ENCODE peak calls at places on chromosomes 7 and 10, in seven cellular contexts. T is GM23338, P is esophagus squamous epithelium, J is fibroblast of mammary gland, C is osteocyte, Y is dorsolateral prefrontal cortex, X is H9. U is an unnamed sample.

GRCh38 chr7:92831716-92832622 is 4.4 kb downstream of the CDK6 start:
- DNase-seq in T (peak; percentile 65), P (no peak), J (peak; percentile 96), C (no peak), Y (no peak), X (no peak), U (no peak)

GRCh38 chr10:15374156-15374555 is 3.1 kb upstream of the FAM171A1 start:
- DNase-seq in T (peak; percentile 37), P (no peak), J (no peak), C (peak; percentile 13), Y (no peak), X (no peak), U (no peak)

GRCh38 chr7:35969055-35969454 is 168.2 kb downstream of the SEPTIN7 start:
- DNase-seq in T (no peak), P (no peak), J (no peak), C (no peak), Y (no peak), X (no peak), U (no peak)

GRCh38 chr10:60921631-60922030 is 22.4 kb downstream of the RHOBTB1 start:
- DNase-seq in T (no peak), P (no peak), J (no peak), C (no peak), Y (no peak), X (no peak), U (no peak)

GRCh38 chr10:58435297-58435696 is 50.1 kb downstream of the TFAM start:
- DNase-seq in T (peak; percentile 17), P (no peak), J (peak; percentile 98), C (peak; percentile 88), Y (no peak), X (peak; percentile 37), U (no peak)

GRCh38 chr7:119256001-119256400 is 1017.0 kb upstream of the KCND2 start:
- DNase-seq in T (no peak), P (no peak), J (no peak), C (no peak), Y (no peak), X (no peak), U (no peak)

GRCh38 chr7:135917721-135918120 is 59.4 kb downstream of the MTPN start:
- DNase-seq in T (no peak), P (no peak), J (no peak), C (no peak), Y (no peak), X (no peak), U (no peak)

GRCh38 chr10:123858039-123858740 is 33.4 kb downstream of the CPXM2 start:
- DNase-seq in T (no peak), P (no peak), J (peak; percentile 88), C (peak; percentile 51), Y (no peak), X (no peak), U (no peak)

GRCh38 chr7:151637781-151638261 is 118.1 kb upstream of the RHEB start:
- DNase-seq in T (no peak), P (no peak), J (no peak), C (no peak), Y (no peak), X (no peak), U (no peak)

GRCh38 chr7:102321351-102322201 is 34.7 kb downstream of the SPDYE6 start:
- DNase-seq in T (peak; percentile 87), P (no peak), J (no peak), C (no peak), Y (no peak), X (peak; percentile 62), U (peak; percentile 46)

GRCh38 chr7:13988765-13989137 is 715 bp downstream of the ETV1 start:
- DNase-seq in T (peak; percentile 69), P (no peak), J (peak; percentile 60), C (no peak), Y (no peak), X (peak; percentile 58), U (peak; percentile 28)

GRCh38 chr7:28112883-28113540 is 67.6 kb downstream of the JAZF1 start:
- DNase-seq in T (no peak), P (no peak), J (peak; percentile 92), C (no peak), Y (no peak), X (no peak), U (no peak)

GRCh38 chr10:124315599-124316270 is 103.0 kb downstream of the OAT start:
- DNase-seq in T (no peak), P (no peak), J (no peak), C (peak; percentile 36), Y (no peak), X (no peak), U (no peak)

GRCh38 chr10:114831186-114831867 is 9.7 kb downstream of the FHIP2A start:
- DNase-seq in T (no peak), P (no peak), J (no peak), C (no peak), Y (no peak), X (no peak), U (no peak)

GRCh38 chr7:128794020-128794419 is 2.3 kb downstream of the CCDC136 start:
- DNase-seq in T (no peak), P (no peak), J (no peak), C (no peak), Y (no peak), X (no peak), U (no peak)
- TF ChIP-seq CTCF in T (peak; percentile 47), P (no peak), J (peak; percentile 3), C (no peak), Y (peak; percentile 38), X (peak; percentile 26), U (no peak)

GRCh38 chr7:142628945-142629344 is 120.3 kb upstream of the PRSS1 start:
- DNase-seq in T (no peak), P (no peak), J (no peak), C (no peak), Y (no peak), X (no peak), U (no peak)

GRCh38 chr7:142632291-142633134 is 116.8 kb upstream of the PRSS1 start:
- DNase-seq in T (peak; percentile 90), P (no peak), J (peak; percentile 71), C (no peak), Y (no peak), X (peak; percentile 76), U (peak; percentile 73)

GRCh38 chr7:142629588-142630260 is 119.5 kb upstream of the PRSS1 start:
- DNase-seq in T (no peak), P (no peak), J (peak; percentile 41), C (no peak), Y (no peak), X (no peak), U (no peak)

DNA sequence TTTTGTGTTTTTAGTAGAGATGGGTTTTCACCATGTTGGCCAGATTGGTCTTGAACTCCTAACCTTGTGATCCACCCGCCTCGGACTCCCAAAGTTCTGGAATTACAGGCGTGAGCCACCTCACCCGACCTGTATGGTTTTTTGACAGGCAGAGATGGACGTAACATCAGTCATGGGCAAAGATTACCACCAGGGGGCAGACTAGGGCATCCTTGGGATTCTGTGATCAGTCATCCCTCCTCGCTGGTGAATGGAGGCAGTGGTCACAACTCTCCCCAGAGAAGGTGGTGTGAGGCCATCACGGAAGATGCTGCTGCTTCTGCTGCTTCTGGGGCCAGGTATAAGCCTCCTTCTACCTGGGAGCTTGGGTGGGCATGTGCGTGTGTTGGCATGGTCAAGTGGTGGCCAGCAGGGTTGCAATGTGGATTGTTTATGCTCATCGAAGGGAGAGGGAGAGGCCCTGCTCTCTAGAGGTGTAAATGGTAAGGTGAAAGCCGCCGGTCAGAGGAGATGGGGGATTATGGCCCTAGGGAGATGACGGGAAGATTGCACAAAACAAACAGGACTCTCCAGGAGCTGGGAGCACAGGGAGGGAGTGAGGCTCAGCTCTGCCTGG is 122.7 kb upstream of the PRSS1 start:
- DNase-seq in T (peak; percentile 92), P (no peak), J (peak; percentile 41), C (no peak), Y (no peak), X (peak; percentile 84), U (peak; percentile 76)
- TF ChIP-seq CTCF in T (peak; percentile 92), P (peak; percentile 42), J (peak; percentile 56), C (peak; percentile 50), Y (peak; percentile 62), X (peak; percentile 81), U (peak; percentile 85)

GRCh38 chr10:110919349-110919931 is at the start of gene SHOC2:
- DNase-seq in T (peak; percentile 100), P (peak; percentile 97), J (no peak), C (peak; percentile 100), Y (peak; percentile 100), X (peak; percentile 100), U (peak; percentile 68)
- TF ChIP-seq CTCF in T (no peak), P (peak; percentile 23), J (peak; percentile 2), C (peak; percentile 43), Y (peak; percentile 7), X (peak; percentile 35), U (no peak)

GRCh38 chr7:106462365-106462859 is 177.6 kb upstream of the NAMPT start:
- DNase-seq in T (peak; percentile 47), P (no peak), J (peak; percentile 55), C (no peak), Y (no peak), X (no peak), U (no peak)
- TF ChIP-seq CTCF in T (peak; percentile 42), P (peak; percentile 68), J (peak; percentile 49), C (peak; percentile 65), Y (peak; percentile 83), X (peak; percentile 57), U (peak; percentile 65)

GRCh38 chr10:22911889-22912762 is 15.7 kb upstream of the ARMC3 start:
- DNase-seq in T (no peak), P (no peak), J (peak; percentile 8), C (no peak), Y (no peak), X (no peak), U (no peak)
- TF ChIP-seq CTCF in T (no peak), P (no peak), J (no peak), C (peak; percentile 13), Y (no peak), X (no peak), U (no peak)

GRCh38 chr10:11881477-11882417 is 58.6 kb downstream of the PROSER2 start:
- DNase-seq in T (peak; percentile 79), P (no peak), J (no peak), C (no peak), Y (no peak), X (peak; percentile 80), U (no peak)
- TF ChIP-seq CTCF in T (peak; percentile 72), P (no peak), J (no peak), C (no peak), Y (no peak), X (peak; percentile 63), U (no peak)

U was measured in endothelial cell.